ENCODE peak calls at places on chromosomes 4 and X, in six cellular contexts. V is suprapubic skin; J is nephron progenitor cell; L is AG09319; D is GM13976; K is CD4-positive, alpha-beta T cell. M is an unnamed sample.

GRCh38 chrX:11724122-11725017 is 33.7 kb upstream of the MSL3 start:
- DNase-seq in V (no peak), J (peak; percentile 17), L (no peak), D (peak; percentile 39), K (no peak), M (no peak)

GRCh38 chrX:49710744-49711319 is 15.0 kb upstream of the PAGE1 start:
- DNase-seq in V (no peak), J (no peak), K (no peak), D (no peak), L (no peak), M (no peak)

GRCh38 chrX:1727531-1728027 is 112.7 kb downstream of the ASMT start:
- DNase-seq in L (no peak), J (peak; percentile 15), V (no peak), K (no peak), D (no peak), M (no peak)

GRCh38 chr4:6891436-6892170 is 18.0 kb upstream of the TBC1D14 start:
- DNase-seq in J (no peak), D (no peak), K (no peak), L (no peak), V (no peak), M (no peak)

GRCh38 chrX:136157187-136157586 is 9.9 kb downstream of the FHL1 start:
- DNase-seq in V (no peak), D (peak; percentile 19), L (no peak), J (no peak), K (no peak), M (no peak)

GRCh38 chr4:9937078-9937477 is 84.2 kb downstream of the SLC2A9 start:
- DNase-seq in J (no peak), K (no peak), D (no peak), L (no peak), V (peak; percentile 9), M (no peak)

GRCh38 chr4:8007581-8007980 is 67.9 kb upstream of the AFAP1 start:
- DNase-seq in K (no peak), J (no peak), L (no peak), V (no peak), D (no peak), M (no peak)

GRCh38 chrX:96182366-96182765 is 502.3 kb upstream of the DIAPH2 start:
- DNase-seq in D (no peak), J (peak; percentile 33), L (no peak), K (no peak), V (no peak), M (no peak)

DNA sequence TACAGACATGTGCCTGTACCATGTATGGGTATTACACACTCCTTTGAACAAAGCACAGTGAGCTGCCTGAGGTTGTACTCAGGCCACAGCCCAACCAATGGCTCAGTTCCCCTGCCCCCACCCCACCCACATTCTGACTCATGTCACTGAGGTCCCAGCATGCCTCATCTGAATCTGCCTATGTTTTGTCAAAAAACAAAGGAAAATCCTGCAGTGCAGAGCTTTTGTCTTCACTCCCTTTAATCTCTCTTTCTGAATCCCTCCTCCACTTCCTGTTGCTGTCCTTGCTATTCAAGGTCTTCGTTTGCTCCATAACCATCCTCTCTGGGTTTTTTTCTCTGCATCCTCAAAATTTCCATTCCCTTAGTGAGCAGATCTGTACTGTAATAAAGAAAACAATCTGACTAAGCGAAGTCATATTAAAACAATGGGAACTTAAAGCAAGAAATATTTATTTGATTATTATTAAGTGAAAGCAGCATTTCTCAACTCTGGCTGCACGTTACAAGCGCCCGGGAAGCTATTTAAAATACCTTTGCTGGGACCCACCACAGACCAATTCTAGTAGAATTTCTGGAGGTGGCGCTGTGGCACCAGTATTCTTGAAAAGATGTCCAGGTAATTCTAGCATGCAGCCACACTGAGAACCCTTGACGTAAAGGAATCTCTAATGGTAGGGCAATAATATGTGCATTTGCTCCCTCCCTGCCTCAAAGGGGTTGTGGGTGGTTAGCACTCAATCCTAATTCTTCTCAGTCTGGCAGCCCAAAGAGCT is 8.8 kb downstream of the GUCY2F start:
- DNase-seq in K (no peak), J (peak; percentile 60), D (peak; percentile 11), V (no peak), L (no peak), M (no peak)
- TF ChIP-seq CTCF in K (no peak), J (peak; percentile 59), D (peak; percentile 13), V (no peak), L (no peak), M (no peak)

DNA sequence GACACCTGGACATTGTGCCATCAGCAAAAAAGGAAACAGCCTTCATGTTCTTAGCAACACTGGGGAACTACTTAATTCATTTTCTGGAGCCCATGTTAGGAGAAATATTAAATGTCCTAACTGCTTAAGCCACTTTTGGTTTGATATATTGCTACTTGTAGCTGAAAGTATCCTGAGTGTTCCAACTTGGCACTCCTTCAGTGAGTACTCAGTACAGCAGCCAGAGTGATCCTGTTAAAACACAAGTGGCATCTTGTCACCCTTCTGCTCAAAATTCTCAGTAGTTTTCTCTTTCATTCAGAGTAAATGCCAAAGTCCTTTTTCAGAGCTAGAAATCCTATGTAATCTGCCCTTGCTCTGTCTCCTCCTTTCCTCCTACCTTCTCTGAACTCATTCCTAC is 522.0 kb downstream of the GRID2 start:
- DNase-seq in K (no peak), D (no peak), V (no peak), L (no peak), J (no peak), M (no peak)
- TF ChIP-seq CTCF in K (no peak), D (no peak), V (no peak), L (no peak), J (no peak), M (no peak)

DNA sequence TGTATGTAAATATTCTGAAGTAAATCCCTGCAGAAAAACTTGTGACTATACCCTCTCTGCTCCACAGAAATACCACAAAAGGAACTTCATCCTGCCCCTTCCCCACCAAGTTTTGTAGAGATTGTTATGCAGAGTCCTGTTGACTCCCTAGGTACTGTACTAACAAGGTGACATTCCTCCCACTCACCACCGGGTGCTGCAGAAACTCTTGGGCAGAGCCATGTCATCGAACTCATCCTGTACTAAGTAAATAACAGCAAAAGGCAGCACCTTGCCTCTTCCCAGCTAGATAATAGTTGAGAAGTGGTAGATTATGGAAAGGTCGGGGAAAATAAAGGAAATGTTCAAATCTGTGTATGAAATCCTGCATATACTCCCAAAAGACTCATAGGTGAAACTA is 233.3 kb downstream of the STPG2 start:
- DNase-seq in D (no peak), K (no peak), L (no peak), V (no peak), J (no peak), M (no peak)
- TF ChIP-seq CTCF in D (no peak), K (no peak), L (no peak), V (no peak), J (no peak), M (no peak)

GRCh38 chr4:139557506-139558110 is 1.6 kb upstream of the SETD7 start:
- DNase-seq in K (no peak), V (no peak), J (no peak), L (no peak), D (no peak), M (no peak)

GRCh38 chr4:139555073-139555704 is 830 bp downstream of the SETD7 start:
- DNase-seq in K (peak; percentile 78), V (peak; percentile 94), J (peak; percentile 84), L (peak; percentile 65), D (peak; percentile 72), M (peak; percentile 61)

GRCh38 chr4:139556735-139557505 is 901 bp upstream of the SETD7 start:
- DNase-seq in L (no peak), K (peak; percentile 45), V (peak; percentile 82), D (peak; percentile 59), J (peak; percentile 58), M (peak; percentile 69)

GRCh38 chr4:139555705-139556070 is 331 bp downstream of the SETD7 start:
- DNase-seq in V (peak; percentile 83), D (no peak), L (no peak), J (no peak), K (no peak), M (no peak)

GRCh38 chr4:139556071-139556734 is at the start of gene SETD7:
- DNase-seq in V (peak; percentile 90), K (peak; percentile 39), L (no peak), J (peak; percentile 67), D (peak; percentile 73), M (peak; percentile 84)
- TF ChIP-seq CTCF in V (no peak), K (no peak), L (no peak), J (no peak), D (no peak), M (no peak)

GRCh38 chr4:169153451-169153850 is 117.3 kb downstream of the SH3RF1 start:
- DNase-seq in D (no peak), K (no peak), V (no peak), J (no peak), L (no peak), M (no peak)

GRCh38 chr4:169150806-169151205 is 120.0 kb downstream of the SH3RF1 start:
- DNase-seq in L (no peak), J (no peak), V (no peak), K (no peak), D (no peak), M (no peak)

GRCh38 chr4:169151671-169152070 is 119.1 kb downstream of the SH3RF1 start:
- DNase-seq in J (no peak), V (no peak), L (no peak), D (no peak), K (no peak), M (no peak)

GRCh38 chr4:169152104-169152503 is 118.7 kb downstream of the SH3RF1 start:
- DNase-seq in J (no peak), L (no peak), D (no peak), V (no peak), K (no peak), M (no peak)

DNA sequence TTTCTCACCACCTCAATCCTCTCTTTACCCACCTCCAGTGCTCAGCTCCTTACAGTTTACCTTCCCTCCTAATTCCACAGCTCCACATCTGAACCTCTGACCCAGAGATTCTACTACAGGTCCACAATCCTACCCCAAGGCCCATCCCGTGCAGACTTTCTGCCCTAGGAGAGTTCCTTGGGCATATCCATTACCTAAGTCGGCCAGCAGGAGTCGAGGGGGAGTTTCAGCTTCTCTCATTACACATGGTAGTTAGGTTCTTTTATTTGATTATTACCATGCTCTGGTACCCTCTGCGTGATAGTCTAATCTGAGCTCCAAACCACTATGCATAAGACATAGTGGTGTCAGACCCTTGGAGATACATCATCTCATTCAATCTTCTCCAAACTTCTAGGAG is 117.9 kb downstream of the SH3RF1 start:
- DNase-seq in K (no peak), J (no peak), V (no peak), L (no peak), D (no peak), M (no peak)
- TF ChIP-seq CTCF in K (no peak), J (no peak), V (no peak), L (no peak), D (no peak), M (no peak)

M was measured in dorsolateral prefrontal cortex.